ENCODE peak calls at places on chromosomes 12 and 14, in eight cellular contexts. N is hippocampal formation; T is fibroblast of lung; F is stimulated activated CD8-positive, alpha-beta memory T cell treated with anti-CD3 and anti-CD28 coated beads, Interleukin-2, amount 100 ng/mL, for 1 hour; R is CD8-positive, alpha-beta T cell; P is foreskin fibroblast; C is LNCaP clone FGC; Q is GM23338. Z is an unnamed sample.

GRCh38 chr12:51592034-51592705 is 1.1 kb downstream of the SCN8A start:
- DNase-seq in N (no peak), F (no peak), T (peak), C (no peak), P (peak), Q (peak), R (no peak), Z (no peak)

GRCh38 chr12:65634626-65635331 is 189.5 kb upstream of the HMGA2 start:
- DNase-seq in C (no peak), N (no peak), Q (no peak), R (no peak), F (no peak), T (peak), P (peak), Z (peak)

GRCh38 chr14:86892167-86892956 is 1100.6 kb downstream of the GALC start:
- DNase-seq in T (peak), C (no peak), F (no peak), N (no peak), P (no peak), Q (no peak), R (no peak), Z (no peak)

GRCh38 chr14:23054000-23054811 is 3.1 kb downstream of the CDH24 start:
- DNase-seq in T (no peak), C (no peak), P (no peak), N (no peak), F (no peak), Q (peak), R (peak), Z (no peak)

GRCh38 chr14:91405241-91405721 is 12.3 kb downstream of the CCDC88C start:
- DNase-seq in R (peak), C (no peak), Q (no peak), T (no peak), P (no peak), F (no peak), N (no peak), Z (no peak)

GRCh38 chr12:82740129-82741000 is 53.7 kb downstream of the TMTC2 start:
- DNase-seq in C (no peak), N (no peak), F (no peak), Q (peak), T (peak), R (no peak), P (peak), Z (peak)

GRCh38 chr12:49810159-49810459 is 18.1 kb downstream of the NCKAP5L start:
- DNase-seq in R (no peak), C (no peak), F (no peak), Q (no peak), T (no peak), N (peak), P (no peak), Z (no peak)

GRCh38 chr14:69811227-69811867 is 14.3 kb upstream of the SLC10A1 start:
- DNase-seq in N (no peak), R (no peak), C (no peak), P (no peak), T (no peak), Q (no peak), F (no peak), Z (no peak)

GRCh38 chr14:66624319-66624937 is 116.5 kb downstream of the GPHN start:
- DNase-seq in T (peak), P (peak), C (peak), R (no peak), Q (peak), N (peak), F (no peak), Z (no peak)

GRCh38 chr14:96752156-96752555 is 45.0 kb upstream of the VRK1 start:
- DNase-seq in C (no peak), P (no peak), F (no peak), Q (no peak), T (no peak), N (no peak), R (no peak), Z (no peak)

GRCh38 chr12:98743362-98743953 is 98.4 kb downstream of the APAF1 start:
- DNase-seq in P (no peak), T (no peak), F (no peak), C (no peak), Q (peak), R (no peak), N (no peak), Z (no peak)